ENCODE peak calls at places on chromosomes 3 and 15, in ten cellular contexts. One of them, this sample, is unnamed.

GRCh38 chr3:58404396-58404795 is 29.2 kb downstream of the PDHB start:
- DNase-seq in CD4-positive, alpha-beta T cell: no peak
- DNase-seq in cardiac muscle cell: no peak
- DNase-seq in AG10803: peak
- DNase-seq in kidney epithelial cell: no peak
- DNase-seq in right atrium auricular region: no peak
- DNase-seq in natural killer cell: no peak
- DNase-seq in progenitor cell of endocrine pancreas: no peak
- DNase-seq in psoas muscle: no peak
- DNase-seq in brain microvascular endothelial cell: peak
- DNase-seq in this sample: peak

GRCh38 chr3:30349507-30349906 is 256.9 kb upstream of the TGFBR2 start:
- DNase-seq in CD4-positive, alpha-beta T cell: no peak
- DNase-seq in right atrium auricular region: no peak
- DNase-seq in brain microvascular endothelial cell: no peak
- DNase-seq in kidney epithelial cell: no peak
- DNase-seq in AG10803: no peak
- DNase-seq in psoas muscle: no peak
- DNase-seq in cardiac muscle cell: no peak
- DNase-seq in natural killer cell: no peak
- DNase-seq in progenitor cell of endocrine pancreas: no peak
- DNase-seq in this sample: no peak

GRCh38 chr15:98794211-98794610 is 145.9 kb downstream of the IGF1R start:
- DNase-seq in psoas muscle: no peak
- DNase-seq in right atrium auricular region: no peak
- DNase-seq in brain microvascular endothelial cell: no peak
- DNase-seq in kidney epithelial cell: no peak
- DNase-seq in natural killer cell: no peak
- DNase-seq in CD4-positive, alpha-beta T cell: no peak
- DNase-seq in progenitor cell of endocrine pancreas: no peak
- DNase-seq in cardiac muscle cell: no peak
- DNase-seq in AG10803: no peak
- DNase-seq in this sample: no peak

GRCh38 chr3:164806188-164806587 is 272.1 kb downstream of the SI start:
- DNase-seq in progenitor cell of endocrine pancreas: no peak
- DNase-seq in psoas muscle: no peak
- DNase-seq in kidney epithelial cell: no peak
- DNase-seq in right atrium auricular region: no peak
- DNase-seq in natural killer cell: no peak
- DNase-seq in brain microvascular endothelial cell: no peak
- DNase-seq in cardiac muscle cell: no peak
- DNase-seq in CD4-positive, alpha-beta T cell: no peak
- DNase-seq in AG10803: no peak
- DNase-seq in this sample: peak

GRCh38 chr3:24505678-24506560 is 11.3 kb upstream of the THRB start:
- DNase-seq in natural killer cell: no peak
- DNase-seq in cardiac muscle cell: no peak
- DNase-seq in AG10803: peak
- DNase-seq in CD4-positive, alpha-beta T cell: no peak
- DNase-seq in brain microvascular endothelial cell: no peak
- DNase-seq in psoas muscle: no peak
- DNase-seq in progenitor cell of endocrine pancreas: no peak
- DNase-seq in right atrium auricular region: no peak
- DNase-seq in kidney epithelial cell: no peak
- DNase-seq in this sample: peak

GRCh38 chr3:45055032-45055410 is 28.9 kb downstream of the CLEC3B start:
- DNase-seq in cardiac muscle cell: no peak
- DNase-seq in CD4-positive, alpha-beta T cell: no peak
- DNase-seq in brain microvascular endothelial cell: no peak
- DNase-seq in kidney epithelial cell: no peak
- DNase-seq in progenitor cell of endocrine pancreas: no peak
- DNase-seq in right atrium auricular region: no peak
- DNase-seq in AG10803: peak
- DNase-seq in natural killer cell: no peak
- DNase-seq in psoas muscle: no peak
- DNase-seq in this sample: peak

GRCh38 chr3:30700702-30701321 is 94.4 kb downstream of the TGFBR2 start:
- DNase-seq in progenitor cell of endocrine pancreas: no peak
- DNase-seq in psoas muscle: no peak
- DNase-seq in right atrium auricular region: no peak
- DNase-seq in CD4-positive, alpha-beta T cell: no peak
- DNase-seq in cardiac muscle cell: no peak
- DNase-seq in brain microvascular endothelial cell: no peak
- DNase-seq in natural killer cell: no peak
- DNase-seq in kidney epithelial cell: no peak
- DNase-seq in AG10803: no peak
- DNase-seq in this sample: no peak

GRCh38 chr3:45704544-45704943 is 15.3 kb downstream of the SACM1L start:
- DNase-seq in psoas muscle: no peak
- DNase-seq in cardiac muscle cell: no peak
- DNase-seq in CD4-positive, alpha-beta T cell: no peak
- DNase-seq in kidney epithelial cell: no peak
- DNase-seq in progenitor cell of endocrine pancreas: no peak
- DNase-seq in brain microvascular endothelial cell: no peak
- DNase-seq in natural killer cell: no peak
- DNase-seq in AG10803: no peak
- DNase-seq in right atrium auricular region: no peak
- DNase-seq in this sample: no peak

GRCh38 chr3:180018588-180018987 is 18.1 kb downstream of the PEX5L start:
- DNase-seq in psoas muscle: no peak
- DNase-seq in CD4-positive, alpha-beta T cell: no peak
- DNase-seq in cardiac muscle cell: peak
- DNase-seq in AG10803: no peak
- DNase-seq in progenitor cell of endocrine pancreas: no peak
- DNase-seq in right atrium auricular region: no peak
- DNase-seq in brain microvascular endothelial cell: no peak
- DNase-seq in kidney epithelial cell: no peak
- DNase-seq in natural killer cell: no peak
- DNase-seq in this sample: no peak
- TF ChIP-seq CTCF in psoas muscle: no peak
- TF ChIP-seq CTCF in CD4-positive, alpha-beta T cell: no peak
- TF ChIP-seq CTCF in cardiac muscle cell: no peak
- TF ChIP-seq CTCF in AG10803: no peak
- TF ChIP-seq CTCF in progenitor cell of endocrine pancreas: no peak
- TF ChIP-seq CTCF in right atrium auricular region: no peak
- TF ChIP-seq CTCF in brain microvascular endothelial cell: no peak
- TF ChIP-seq CTCF in kidney epithelial cell: no peak
- TF ChIP-seq CTCF in natural killer cell: no peak
- TF ChIP-seq CTCF in this sample: no peak

DNA sequence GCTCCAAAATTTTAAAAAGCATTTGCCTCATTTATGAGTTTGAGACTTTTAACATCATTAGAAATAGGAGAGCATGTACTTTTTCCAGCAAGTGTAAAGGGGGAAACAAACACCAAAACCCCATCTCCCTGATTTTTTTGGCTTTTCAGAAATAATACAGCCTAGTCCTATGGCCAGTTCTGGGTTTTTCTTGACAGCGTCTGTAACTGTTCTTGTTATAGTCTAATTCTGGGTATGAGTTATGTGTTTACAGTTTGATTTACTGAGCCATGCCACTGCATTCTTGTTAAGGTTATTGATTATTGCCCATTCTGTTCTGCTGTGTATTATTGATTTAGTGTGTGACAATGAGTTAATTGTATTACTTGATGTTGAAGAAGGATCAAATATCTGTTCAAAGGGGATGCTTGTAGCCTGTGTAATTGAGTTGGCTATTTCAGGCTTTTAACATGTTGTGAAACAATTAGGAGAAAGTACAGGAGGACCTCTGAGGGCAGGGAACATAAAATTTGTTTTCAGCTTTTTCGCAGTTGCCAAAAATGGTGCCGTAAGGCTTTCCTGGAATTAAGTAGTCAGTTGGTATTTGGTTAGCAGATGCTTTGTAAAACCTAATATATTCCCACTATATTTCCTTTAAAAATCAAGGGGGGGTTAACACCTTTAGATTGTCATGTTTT is 46.1 kb downstream of the MBNL1 start:
- DNase-seq in natural killer cell: no peak
- DNase-seq in brain microvascular endothelial cell: no peak
- DNase-seq in cardiac muscle cell: no peak
- DNase-seq in right atrium auricular region: no peak
- DNase-seq in progenitor cell of endocrine pancreas: no peak
- DNase-seq in CD4-positive, alpha-beta T cell: no peak
- DNase-seq in psoas muscle: no peak
- DNase-seq in AG10803: peak
- DNase-seq in kidney epithelial cell: no peak
- DNase-seq in this sample: no peak
- TF ChIP-seq CTCF in natural killer cell: no peak
- TF ChIP-seq CTCF in brain microvascular endothelial cell: no peak
- TF ChIP-seq CTCF in cardiac muscle cell: no peak
- TF ChIP-seq CTCF in right atrium auricular region: no peak
- TF ChIP-seq CTCF in progenitor cell of endocrine pancreas: no peak
- TF ChIP-seq CTCF in CD4-positive, alpha-beta T cell: no peak
- TF ChIP-seq CTCF in psoas muscle: no peak
- TF ChIP-seq CTCF in AG10803: no peak
- TF ChIP-seq CTCF in kidney epithelial cell: no peak
- TF ChIP-seq CTCF in this sample: no peak

GRCh38 chr15:29451201-29451781 is 181.7 kb upstream of the NSMCE3 start:
- DNase-seq in progenitor cell of endocrine pancreas: no peak
- DNase-seq in natural killer cell: no peak
- DNase-seq in brain microvascular endothelial cell: no peak
- DNase-seq in right atrium auricular region: no peak
- DNase-seq in kidney epithelial cell: no peak
- DNase-seq in AG10803: no peak
- DNase-seq in cardiac muscle cell: peak
- DNase-seq in CD4-positive, alpha-beta T cell: no peak
- DNase-seq in psoas muscle: no peak
- DNase-seq in this sample: no peak
- TF ChIP-seq CTCF in progenitor cell of endocrine pancreas: peak
- TF ChIP-seq CTCF in natural killer cell: no peak
- TF ChIP-seq CTCF in brain microvascular endothelial cell: peak
- TF ChIP-seq CTCF in right atrium auricular region: peak
- TF ChIP-seq CTCF in kidney epithelial cell: peak
- TF ChIP-seq CTCF in AG10803: no peak
- TF ChIP-seq CTCF in cardiac muscle cell: no peak
- TF ChIP-seq CTCF in CD4-positive, alpha-beta T cell: no peak
- TF ChIP-seq CTCF in psoas muscle: no peak
- TF ChIP-seq CTCF in this sample: no peak

GRCh38 chr15:62931650-62932049 is 110.9 kb upstream of the TPM1 start:
- DNase-seq in natural killer cell: no peak
- DNase-seq in right atrium auricular region: no peak
- DNase-seq in kidney epithelial cell: no peak
- DNase-seq in psoas muscle: no peak
- DNase-seq in cardiac muscle cell: no peak
- DNase-seq in CD4-positive, alpha-beta T cell: no peak
- DNase-seq in brain microvascular endothelial cell: no peak
- DNase-seq in AG10803: peak
- DNase-seq in progenitor cell of endocrine pancreas: no peak
- DNase-seq in this sample: no peak
- TF ChIP-seq CTCF in natural killer cell: no peak
- TF ChIP-seq CTCF in right atrium auricular region: no peak
- TF ChIP-seq CTCF in kidney epithelial cell: no peak
- TF ChIP-seq CTCF in psoas muscle: no peak
- TF ChIP-seq CTCF in cardiac muscle cell: no peak
- TF ChIP-seq CTCF in CD4-positive, alpha-beta T cell: no peak
- TF ChIP-seq CTCF in brain microvascular endothelial cell: no peak
- TF ChIP-seq CTCF in AG10803: no peak
- TF ChIP-seq CTCF in progenitor cell of endocrine pancreas: no peak
- TF ChIP-seq CTCF in this sample: no peak

GRCh38 chr3:56980798-56981390 is 79.6 kb upstream of the SPATA12 start:
- DNase-seq in right atrium auricular region: peak
- DNase-seq in natural killer cell: no peak
- DNase-seq in brain microvascular endothelial cell: peak
- DNase-seq in CD4-positive, alpha-beta T cell: no peak
- DNase-seq in cardiac muscle cell: no peak
- DNase-seq in progenitor cell of endocrine pancreas: no peak
- DNase-seq in AG10803: peak
- DNase-seq in kidney epithelial cell: peak
- DNase-seq in psoas muscle: no peak
- DNase-seq in this sample: peak
- TF ChIP-seq CTCF in right atrium auricular region: no peak
- TF ChIP-seq CTCF in natural killer cell: no peak
- TF ChIP-seq CTCF in brain microvascular endothelial cell: no peak
- TF ChIP-seq CTCF in CD4-positive, alpha-beta T cell: no peak
- TF ChIP-seq CTCF in cardiac muscle cell: no peak
- TF ChIP-seq CTCF in progenitor cell of endocrine pancreas: no peak
- TF ChIP-seq CTCF in AG10803: no peak
- TF ChIP-seq CTCF in kidney epithelial cell: no peak
- TF ChIP-seq CTCF in psoas muscle: no peak
- TF ChIP-seq CTCF in this sample: no peak

GRCh38 chr3:141965471-141965870 is 89.0 kb downstream of the ATP1B3 start:
- DNase-seq in AG10803: no peak
- DNase-seq in progenitor cell of endocrine pancreas: no peak
- DNase-seq in CD4-positive, alpha-beta T cell: no peak
- DNase-seq in cardiac muscle cell: no peak
- DNase-seq in psoas muscle: no peak
- DNase-seq in brain microvascular endothelial cell: no peak
- DNase-seq in right atrium auricular region: no peak
- DNase-seq in kidney epithelial cell: no peak
- DNase-seq in natural killer cell: no peak
- DNase-seq in this sample: no peak
- TF ChIP-seq CTCF in AG10803: no peak
- TF ChIP-seq CTCF in progenitor cell of endocrine pancreas: no peak
- TF ChIP-seq CTCF in CD4-positive, alpha-beta T cell: no peak
- TF ChIP-seq CTCF in cardiac muscle cell: no peak
- TF ChIP-seq CTCF in psoas muscle: no peak
- TF ChIP-seq CTCF in brain microvascular endothelial cell: no peak
- TF ChIP-seq CTCF in right atrium auricular region: no peak
- TF ChIP-seq CTCF in kidney epithelial cell: no peak
- TF ChIP-seq CTCF in natural killer cell: no peak
- TF ChIP-seq CTCF in this sample: no peak

GRCh38 chr3:151979914-151980313 is 106.5 kb downstream of the SUCNR1 start:
- DNase-seq in cardiac muscle cell: no peak
- DNase-seq in CD4-positive, alpha-beta T cell: no peak
- DNase-seq in brain microvascular endothelial cell: no peak
- DNase-seq in AG10803: peak
- DNase-seq in progenitor cell of endocrine pancreas: no peak
- DNase-seq in natural killer cell: no peak
- DNase-seq in kidney epithelial cell: no peak
- DNase-seq in right atrium auricular region: no peak
- DNase-seq in psoas muscle: no peak
- DNase-seq in this sample: no peak
- TF ChIP-seq CTCF in cardiac muscle cell: no peak
- TF ChIP-seq CTCF in CD4-positive, alpha-beta T cell: no peak
- TF ChIP-seq CTCF in brain microvascular endothelial cell: no peak
- TF ChIP-seq CTCF in AG10803: peak
- TF ChIP-seq CTCF in progenitor cell of endocrine pancreas: no peak
- TF ChIP-seq CTCF in natural killer cell: no peak
- TF ChIP-seq CTCF in kidney epithelial cell: no peak
- TF ChIP-seq CTCF in right atrium auricular region: no peak
- TF ChIP-seq CTCF in psoas muscle: no peak
- TF ChIP-seq CTCF in this sample: no peak